ENCODE peak calls at places on chromosome 14, in seven cellular contexts. M is lower lobe of right lung, W is foreskin keratinocyte, D is nucleus accumbens, V is dermis microvascular lymphatic vessel endothelial cell, L is amygdala, Y is dermis blood vessel endothelial cell. F is an unnamed sample.

GRCh38 chr14:77965919-77966435 is 166.1 kb downstream of the ADCK1 start:
- DNase-seq in W (peak; percentile 30), D (no peak), M (peak; percentile 55), V (no peak), Y (peak; percentile 14), L (no peak), F (peak; percentile 12)

GRCh38 chr14:70448633-70449032 is 3.3 kb upstream of the ADAM21 start:
- DNase-seq in L (no peak), W (no peak), D (no peak), M (no peak), V (peak; percentile 83), Y (peak; percentile 44), F (peak; percentile 31)

GRCh38 chr14:92315050-92315785 is 7.7 kb upstream of the SLC24A4 start:
- DNase-seq in L (no peak), V (no peak), D (no peak), Y (no peak), M (no peak), W (no peak), F (no peak)

GRCh38 chr14:72000907-72001306 is 68.7 kb downstream of the RGS6 start:
- DNase-seq in Y (no peak), V (no peak), L (no peak), D (no peak), W (no peak), M (peak; percentile 48), F (no peak)

GRCh38 chr14:23321572-23322547 is 603 bp downstream of the PABPN1 start:
- DNase-seq in M (no peak), V (peak; percentile 51), D (no peak), Y (peak; percentile 58), W (peak; percentile 73), L (no peak), F (peak; percentile 56)

GRCh38 chr14:80629606-80630005 is 311.9 kb downstream of the CEP128 start:
- DNase-seq in V (no peak), Y (no peak), W (no peak), M (no peak), D (no peak), L (no peak), F (no peak)

GRCh38 chr14:97113339-97113738 is 316.2 kb downstream of the VRK1 start:
- DNase-seq in M (no peak), Y (no peak), L (no peak), V (no peak), D (no peak), W (peak; percentile 0), F (no peak)

GRCh38 chr14:64266206-64266605 is 28.0 kb downstream of the ESR2 start:
- DNase-seq in L (no peak), W (peak; percentile 41), M (no peak), V (no peak), D (no peak), Y (peak; percentile 23), F (peak; percentile 65)

GRCh38 chr14:59358105-59358504 is 107.1 kb downstream of the GPR135 start:
- DNase-seq in D (no peak), W (peak; percentile 92), V (peak; percentile 32), Y (no peak), M (no peak), L (no peak), F (peak; percentile 94)

GRCh38 chr14:99774526-99775307 is 18.5 kb upstream of the EML1 start:
- DNase-seq in L (no peak), Y (peak; percentile 19), D (no peak), M (no peak), W (no peak), V (no peak), F (peak; percentile 27)

GRCh38 chr14:39469094-39469710 is 37.0 kb upstream of the FBXO33 start:
- DNase-seq in L (no peak), V (peak; percentile 34), D (no peak), W (no peak), M (no peak), Y (peak; percentile 34), F (peak; percentile 40)

GRCh38 chr14:105880616-105881015 is 354.2 kb downstream of the TMEM121 start:
- DNase-seq in M (peak; percentile 42), Y (no peak), W (no peak), D (no peak), V (no peak), L (no peak), F (no peak)

GRCh38 chr14:68297871-68298468 is 478.4 kb downstream of the RAD51B start:
- DNase-seq in Y (peak; percentile 54), D (no peak), L (no peak), M (no peak), V (peak; percentile 57), W (no peak), F (peak; percentile 50)

GRCh38 chr14:99792551-99793212 is 531 bp upstream of the EML1 start:
- DNase-seq in M (no peak), Y (peak; percentile 45), L (no peak), W (no peak), V (peak; percentile 40), D (no peak), F (peak; percentile 35)

GRCh38 chr14:102238131-102238530 is 66.8 kb downstream of the MOK start:
- DNase-seq in M (no peak), Y (no peak), V (no peak), W (no peak), D (no peak), L (no peak), F (no peak)

GRCh38 chr14:95460647-95461478 is 55.6 kb downstream of the SYNE3 start:
- DNase-seq in Y (peak; percentile 71), M (no peak), V (peak; percentile 71), L (peak; percentile 34), D (peak; percentile 71), W (peak; percentile 76), F (peak; percentile 41)

F was measured in lung microvascular endothelial cell.